ENCODE peak calls at places on chromosomes 16 and 17, in five cellular contexts. E, K, M, W and L are unnamed samples.

GRCh38 chr17:65609749-65610148 is 48.3 kb upstream of the AXIN2 start:
- DNase-seq in E (no peak), K (no peak), M (no peak), W (no peak), L (no peak)

GRCh38 chr16:48158296-48158695 is 2.5 kb upstream of the ABCC12 start:
- DNase-seq in E (no peak), K (peak; percentile 53), M (peak; percentile 12), W (no peak), L (no peak)

GRCh38 chr16:20901441-20902112 is 1.0 kb downstream of the LYRM1 start:
- DNase-seq in E (peak; percentile 71), K (peak; percentile 33), M (no peak), W (peak; percentile 64), L (peak; percentile 63)

GRCh38 chr17:49969794-49970389 is 902 bp downstream of the DLX4 start:
- DNase-seq in E (no peak), K (no peak), M (no peak), W (no peak), L (no peak)

GRCh38 chr16:49464093-49464492 is 90.5 kb downstream of the C16orf78 start:
- DNase-seq in E (peak; percentile 23), K (no peak), M (no peak), W (no peak), L (no peak)

GRCh38 chr16:68470461-68471150 is 22.3 kb upstream of the SMPD3 start:
- DNase-seq in E (peak; percentile 62), K (peak; percentile 29), M (no peak), W (no peak), L (peak; percentile 45)

GRCh38 chr17:57445051-57445450 is 188.7 kb downstream of the MSI2 start:
- DNase-seq in E (peak; percentile 64), K (no peak), M (no peak), W (peak; percentile 26), L (no peak)

GRCh38 chr17:78284146-78284545 is 52.7 kb downstream of the TMEM235 start:
- DNase-seq in E (no peak), K (no peak), M (peak; percentile 19), W (no peak), L (no peak)

GRCh38 chr16:67389911-67390815 is 3.1 kb downstream of the TPPP3 start:
- DNase-seq in E (no peak), K (no peak), M (no peak), W (no peak), L (peak; percentile 72)

GRCh38 chr17:82970818-82971610 is 108.4 kb upstream of the METRNL start:
- DNase-seq in E (no peak), K (no peak), M (no peak), W (no peak), L (peak; percentile 31)

GRCh38 chr16:87661561-87661960 is 59.3 kb downstream of the JPH3 start:
- DNase-seq in E (no peak), K (peak; percentile 50), M (no peak), W (no peak), L (peak; percentile 54)

GRCh38 chr16:81003610-81004460 is 2.9 kb downstream of the CMC2 start:
- DNase-seq in E (no peak), K (peak; percentile 17), M (peak; percentile 10), W (no peak), L (no peak)

GRCh38 chr16:66502020-66502913 is 47.7 kb downstream of the TK2 start:
- DNase-seq in E (peak; percentile 82), K (no peak), M (no peak), W (no peak), L (peak; percentile 82)

GRCh38 chr17:82936768-82937171 is 96.9 kb upstream of the ZNF750 start:
- DNase-seq in E (no peak), K (no peak), M (no peak), W (no peak), L (peak; percentile 32)

GRCh38 chr16:23608194-23608593 is 12.1 kb upstream of the NDUFAB1 start:
- DNase-seq in E (no peak), K (no peak), M (no peak), W (no peak), L (no peak)